ENCODE peak calls at places on chromosome 16, in seven cellular contexts. C is bronchial epithelial cell, Y is kidney epithelial cell, W is heart right ventricle, B is retina, M is EL, G is heart left ventricle. Q is an unnamed sample.

GRCh38 chr16:27749547-27749875 is 199.6 kb downstream of the KATNIP start:
- DNase-seq in W (no peak), Y (no peak), B (no peak), G (no peak), C (no peak), M (no peak), Q (no peak)

GRCh38 chr16:72787519-72788268 is 260.2 kb downstream of the ZFHX3 start:
- DNase-seq in M (peak; percentile 91), Y (peak; percentile 69), G (peak; percentile 79), W (peak; percentile 53), B (peak; percentile 81), C (peak; percentile 78), Q (peak; percentile 56)

GRCh38 chr16:65889533-65889966 is 476.9 kb upstream of the CDH5 start:
- DNase-seq in G (no peak), C (peak; percentile 89), Y (no peak), M (no peak), W (no peak), B (no peak), Q (no peak)

GRCh38 chr16:29820730-29821662 is 734 bp downstream of the MVP start:
- DNase-seq in M (peak; percentile 44), G (peak; percentile 56), B (no peak), W (no peak), Y (no peak), C (peak; percentile 55), Q (no peak)

GRCh38 chr16:23537390-23537789 is 19.8 kb downstream of the EARS2 start:
- DNase-seq in W (no peak), M (no peak), B (no peak), G (no peak), Y (no peak), C (no peak), Q (no peak)

GRCh38 chr16:15073101-15073500 is 17.2 kb upstream of the NTAN1 start:
- DNase-seq in W (no peak), C (no peak), G (no peak), Y (no peak), B (no peak), M (no peak), Q (no peak)

GRCh38 chr16:3530371-3530914 is 29.6 kb downstream of the CLUAP1 start:
- DNase-seq in C (peak; percentile 67), M (no peak), Y (no peak), W (no peak), B (no peak), G (no peak), Q (no peak)

GRCh38 chr16:75580-76501 is 2.2 kb upstream of the MPG start:
- DNase-seq in B (peak; percentile 28), Y (no peak), M (peak; percentile 85), G (peak; percentile 89), W (peak; percentile 84), C (peak; percentile 22), Q (no peak)

GRCh38 chr16:85149776-85150175 is 37.5 kb upstream of the CIBAR2 start:
- DNase-seq in C (no peak), Y (no peak), M (no peak), B (no peak), G (peak; percentile 79), W (peak; percentile 71), Q (no peak)

GRCh38 chr16:55640714-55641327 is 15.0 kb upstream of the SLC6A2 start:
- DNase-seq in B (no peak), W (no peak), Y (no peak), M (no peak), G (no peak), C (no peak), Q (no peak)

GRCh38 chr16:86765389-86766026 is 187.2 kb downstream of the FOXL1 start:
- DNase-seq in B (no peak), G (no peak), M (no peak), C (no peak), Y (no peak), W (no peak), Q (no peak)

GRCh38 chr16:55329791-55330190 is 5.8 kb downstream of the IRX6 start:
- DNase-seq in W (no peak), Y (no peak), G (no peak), C (no peak), M (no peak), B (peak; percentile 33), Q (no peak)

GRCh38 chr16:13421726-13422125 is 498.2 kb upstream of the ERCC4 start:
- DNase-seq in C (no peak), M (peak; percentile 30), W (no peak), G (no peak), Y (no peak), B (no peak), Q (no peak)

GRCh38 chr16:8936421-8936820 is 27.3 kb downstream of the USP7 start:
- DNase-seq in Y (peak; percentile 48), C (peak; percentile 82), M (peak; percentile 44), B (no peak), G (no peak), W (no peak), Q (no peak)

GRCh38 chr16:11781773-11782172 is 15.3 kb downstream of the ZC3H7A start:
- DNase-seq in W (no peak), B (peak; percentile 39), C (peak; percentile 92), Y (peak; percentile 35), G (no peak), M (no peak), Q (no peak)

GRCh38 chr16:26826500-26826899 is 240.2 kb upstream of the C16orf82 start:
- DNase-seq in W (no peak), M (no peak), C (no peak), Y (no peak), G (no peak), B (no peak), Q (no peak)

GRCh38 chr16:31200821-31201510 is 1.6 kb downstream of the PYCARD start:
- DNase-seq in B (no peak), W (no peak), C (no peak), M (peak; percentile 59), Y (no peak), G (no peak), Q (no peak)

Q was measured in epithelial cell of proximal tubule.